ENCODE peak calls at places on chromosomes 12 and 14, in four cellular contexts. V is astrocyte, A is fibroblast of lung, X is keratinocyte. W is an unnamed sample.
A peak's percentile ranks its signal among the peaks of the same experiment; 100 is the strongest.

GRCh38 chr14:97697772-97698171 is 900.6 kb downstream of the VRK1 start:
- DNase-seq in V (no peak), A (no peak), X (no peak), W (no peak)

GRCh38 chr14:39113685-39114072 is 444 bp upstream of the GEMIN2 start:
- DNase-seq in V (no peak), A (no peak), X (no peak), W (no peak)

GRCh38 chr12:58629376-58629775 is 290.9 kb downstream of the LRIG3 start:
- DNase-seq in V (peak; percentile 21), A (peak; percentile 31), X (no peak), W (no peak)

GRCh38 chr12:62983594-62983993 is 48.6 kb upstream of the PPM1H start:
- DNase-seq in V (no peak), A (no peak), X (no peak), W (peak; percentile 8)

GRCh38 chr14:80136358-80136757 is 74.9 kb downstream of the DIO2 start:
- DNase-seq in V (peak; percentile 6), A (peak; percentile 15), X (peak; percentile 76), W (no peak)

GRCh38 chr12:87930033-87930432 is 99.2 kb downstream of the C12orf50 start:
- DNase-seq in V (peak; percentile 66), A (peak; percentile 75), X (no peak), W (no peak)

GRCh38 chr14:21264025-21264801 is 5.0 kb downstream of the HNRNPC start:
- DNase-seq in V (peak; percentile 90), A (peak; percentile 91), X (peak; percentile 61), W (peak; percentile 45)

GRCh38 chr14:67526676-67527459 is 6.2 kb upstream of the PLEKHH1 start:
- DNase-seq in V (peak; percentile 16), A (peak; percentile 40), X (peak; percentile 23), W (peak; percentile 70)

GRCh38 chr12:127903146-127903545 is 363.8 kb upstream of the TMEM132C start:
- DNase-seq in V (peak; percentile 74), A (peak; percentile 82), X (no peak), W (no peak)

GRCh38 chr12:70080577-70080976 is 162.7 kb upstream of the CNOT2 start:
- DNase-seq in V (no peak), A (no peak), X (no peak), W (no peak)

DNA sequence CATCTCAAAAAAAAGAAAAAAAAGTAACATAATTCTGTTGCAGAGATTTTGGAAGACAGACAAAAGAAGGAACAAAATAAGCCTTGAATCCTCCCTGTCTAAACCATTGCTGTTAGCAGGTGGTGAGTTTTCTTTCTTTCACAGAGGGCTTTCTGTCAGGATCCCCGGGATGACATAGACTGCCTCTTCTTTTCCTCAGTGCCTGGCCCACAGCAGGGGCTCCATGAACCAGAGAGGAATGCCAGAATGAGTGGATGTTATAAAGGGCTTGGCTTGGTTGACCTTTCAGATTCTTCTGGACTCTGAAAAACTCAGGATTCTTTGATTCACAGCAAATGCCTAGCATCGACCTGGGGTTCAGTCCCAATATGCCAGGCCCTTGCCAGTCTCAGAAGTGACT is 45.8 kb upstream of the CORO1C start:
- DNase-seq in V (no peak), A (no peak), X (no peak), W (no peak)
- H3K4me1 ChIP-seq in V (no peaks in the 10 kb centered on the region), A (peaks cover 9% of the 10 kb centered on the region), X (peaks cover 24% of the 10 kb centered on the region), W (peaks cover 16% of the 10 kb centered on the region)

GRCh38 chr14:61581955-61582615 is 113.2 kb upstream of the HIF1A start:
- DNase-seq in V (peak; percentile 68), A (peak; percentile 77), X (no peak), W (no peak)

GRCh38 chr14:61586539-61587396 is 108.5 kb upstream of the HIF1A start:
- DNase-seq in V (peak; percentile 63), A (peak; percentile 73), X (no peak), W (no peak)

GRCh38 chr14:61582815-61583214 is 112.5 kb upstream of the HIF1A start:
- DNase-seq in V (no peak), A (peak; percentile 32), X (no peak), W (no peak)

GRCh38 chr14:61585598-61586538 is 109.4 kb upstream of the HIF1A start:
- DNase-seq in V (peak; percentile 75), A (peak; percentile 84), X (no peak), W (peak; percentile 14)

GRCh38 chr14:61584258-61584657 is 111.1 kb upstream of the HIF1A start:
- DNase-seq in V (peak; percentile 87), A (peak; percentile 93), X (no peak), W (no peak)
- H3K27me3 ChIP-seq in V (no peaks in the 10 kb centered on the region), A (no peaks in the 10 kb centered on the region), X (no peaks in the 10 kb centered on the region), W (no peaks in the 10 kb centered on the region)

DNA sequence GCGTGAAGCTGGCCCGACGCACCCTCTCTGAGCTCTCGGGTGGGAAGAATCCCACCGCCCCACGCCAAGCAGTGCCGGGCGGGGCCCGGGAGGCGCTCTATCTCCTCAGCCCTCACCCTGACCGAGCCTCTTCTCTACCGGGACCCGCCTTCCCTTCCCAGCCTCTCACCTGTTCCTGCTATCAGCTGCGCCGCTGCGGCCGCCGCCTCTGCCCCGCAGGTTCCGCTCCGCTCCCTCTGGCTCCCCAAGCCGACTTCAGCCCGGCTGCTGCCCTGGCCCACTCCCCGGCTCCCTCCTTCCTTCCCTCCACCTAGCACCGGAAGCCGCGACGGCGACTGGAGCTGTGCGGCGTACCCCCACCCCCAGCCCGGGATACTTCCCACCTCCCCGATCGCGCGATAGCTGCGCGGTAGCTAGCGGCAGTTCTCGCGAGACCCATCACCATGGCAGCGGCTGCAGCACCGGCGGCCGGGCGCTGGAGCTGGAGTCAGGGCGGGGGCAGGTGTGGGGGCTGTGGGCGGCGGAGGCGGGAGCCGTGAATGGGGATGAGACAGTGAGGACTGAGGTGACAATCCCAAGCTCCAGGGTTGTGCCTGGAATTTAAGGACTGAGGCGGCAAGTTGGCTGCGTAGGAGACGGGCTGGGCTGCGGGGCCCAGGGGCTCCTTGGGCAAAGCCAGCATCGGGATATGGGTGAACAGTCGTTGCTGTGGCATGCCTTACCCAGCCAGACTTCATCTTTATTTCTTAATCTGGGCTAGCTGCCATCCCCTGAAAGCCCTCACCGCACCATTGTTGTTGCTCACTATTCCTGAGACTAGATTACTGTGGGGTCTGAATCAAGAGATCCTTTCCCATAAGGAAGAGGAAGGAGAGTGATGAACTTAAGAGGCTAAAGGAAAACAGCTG is at the start of gene ARF3:
- DNase-seq in V (peak; percentile 74), A (peak; percentile 88), X (peak; percentile 79), W (peak; percentile 97)
- TF ChIP-seq EZH2 in V (no peak), A (no peak), X (no peak), W (no peak)

GRCh38 chr12:118821386-118821928 is 159.9 kb upstream of the SRRM4 start:
- DNase-seq in V (no peak), A (no peak), X (no peak), W (no peak)
- H3K4me1 ChIP-seq in V (no peaks in the 10 kb centered on the region), A (no peaks in the 10 kb centered on the region), X (no peaks in the 10 kb centered on the region), W (no peaks in the 10 kb centered on the region)

GRCh38 chr14:103994535-103995184 is 52.3 kb upstream of the RD3L start:
- DNase-seq in V (no peak), A (peak; percentile 10), X (no peak), W (no peak)
- H3K27me3 ChIP-seq in V (no peaks in the 10 kb centered on the region), A (peaks cover 3% of the 10 kb centered on the region), X (no peaks in the 10 kb centered on the region), W (peaks cover 23% of the 10 kb centered on the region)

W was measured in A673.